ENCODE peak calls at places on chromosome 22, in nine cellular contexts. C is transverse colon, X is GM12878, V is H1, B is HCT116, K is spleen, O is sigmoid colon, F is upper lobe of left lung, T is stomach. Z is an unnamed sample.

GRCh38 chr22:17547995-17548755 is 15.1 kb upstream of the SLC25A18 start:
- DNase-seq in C (no peak), V (no peak), O (no peak), K (no peak), X (no peak), F (no peak), T (no peak), B (no peak), Z (no peak)

GRCh38 chr22:26004477-26004876 is 164.8 kb upstream of the SEZ6L start:
- DNase-seq in O (no peak), X (no peak), F (no peak), K (no peak), B (no peak), C (no peak), T (no peak), V (no peak), Z (no peak)

GRCh38 chr22:48685767-48686166 is 1141.9 kb downstream of the BRD1 start:
- DNase-seq in X (no peak), T (no peak), K (no peak), C (no peak), O (no peak), V (no peak), F (no peak), B (no peak), Z (no peak)

GRCh38 chr22:38098410-38099249 is 11.9 kb downstream of the BAIAP2L2 start:
- DNase-seq in O (no peak), B (no peak), X (no peak), V (no peak), T (no peak), F (no peak), C (no peak), K (no peak), Z (no peak)

GRCh38 chr22:30968015-30968923 is at the start of gene MORC2:
- DNase-seq in C (peak; percentile 75), B (no peak), T (peak; percentile 63), K (no peak), X (no peak), V (no peak), O (peak; percentile 84), F (peak; percentile 70), Z (peak; percentile 89)

GRCh38 chr22:23184764-23185113 is 4.4 kb downstream of the BCR start:
- DNase-seq in T (no peak), V (no peak), K (no peak), F (no peak), B (no peak), C (no peak), O (no peak), X (no peak), Z (no peak)

GRCh38 chr22:37186228-37186996 is 1.6 kb downstream of the C1QTNF6 start:
- DNase-seq in O (peak; percentile 43), X (peak; percentile 55), T (no peak), B (peak; percentile 97), F (no peak), V (no peak), K (peak; percentile 79), C (no peak), Z (no peak)

GRCh38 chr22:19805821-19806212 is 45.2 kb downstream of the TBX1 start:
- DNase-seq in T (no peak), K (peak; percentile 70), X (no peak), V (no peak), B (no peak), O (no peak), F (no peak), C (peak; percentile 4), Z (no peak)

DNA sequence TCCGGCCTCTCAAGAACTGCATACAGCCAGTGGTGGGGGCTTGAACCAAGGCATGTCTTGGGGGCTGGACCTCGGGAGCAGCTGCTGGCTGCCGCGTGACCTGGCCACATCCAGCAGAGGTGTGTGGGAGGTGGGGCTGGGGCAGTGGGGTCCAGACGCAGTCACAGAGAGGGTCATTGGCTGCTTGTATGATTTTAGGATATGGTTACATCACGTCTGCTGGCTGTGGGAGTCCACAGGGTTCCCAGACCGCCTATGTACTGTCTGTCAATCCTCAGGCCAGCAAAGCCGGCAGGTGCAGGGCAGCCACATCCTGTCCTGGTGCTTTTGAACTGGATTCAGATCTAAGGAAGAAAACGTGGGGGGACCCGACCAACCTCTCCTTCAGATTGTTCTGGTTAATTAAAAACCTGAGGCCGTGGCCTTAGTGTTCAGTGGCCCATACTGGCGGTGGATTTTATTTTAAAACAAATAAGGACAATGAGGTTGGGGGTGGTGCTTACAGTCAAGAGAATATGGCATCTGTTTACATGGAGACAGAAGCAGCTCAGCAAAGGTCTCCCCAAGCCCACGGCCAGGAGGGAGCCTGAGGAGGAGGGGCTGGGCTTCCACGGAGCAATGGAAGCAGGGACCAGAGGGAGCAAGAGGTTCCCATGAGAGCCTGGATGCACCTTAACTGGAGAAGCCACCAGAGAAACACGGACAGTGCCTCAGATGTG is 426.0 kb downstream of the TBC1D22A start:
- DNase-seq in B (no peak), F (peak; percentile 18), V (no peak), T (no peak), C (peak; percentile 2), O (peak; percentile 54), K (peak; percentile 41), X (no peak), Z (no peak)
- TF ChIP-seq POLR2AphosphoS5 in B (no peak), F (no peak), V (no peak), T (no peak), C (no peak), O (no peak), K (no peak), X (no peak), Z (no peak)

GRCh38 chr22:45832180-45832579 is 144.8 kb downstream of the WNT7B start:
- DNase-seq in K (no peak), T (no peak), F (no peak), B (no peak), X (no peak), O (no peak), C (no peak), V (no peak), Z (no peak)

GRCh38 chr22:45833613-45834012 is 143.3 kb downstream of the WNT7B start:
- DNase-seq in C (no peak), T (no peak), F (no peak), X (no peak), O (no peak), K (no peak), B (no peak), V (no peak), Z (no peak)

GRCh38 chr22:45831394-45831793 is 145.6 kb downstream of the WNT7B start:
- DNase-seq in O (no peak), K (no peak), T (no peak), B (peak; percentile 6), V (no peak), C (no peak), X (no peak), F (no peak), Z (no peak)

GRCh38 chr22:45834241-45834640 is 142.7 kb downstream of the WNT7B start:
- DNase-seq in C (no peak), F (no peak), X (no peak), O (no peak), V (no peak), K (no peak), B (no peak), T (no peak), Z (no peak)

GRCh38 chr22:45832959-45833580 is 143.9 kb downstream of the WNT7B start:
- DNase-seq in T (no peak), X (no peak), B (no peak), F (no peak), V (no peak), C (no peak), K (no peak), O (no peak), Z (no peak)
- H3K27ac ChIP-seq in T (no peak overlapping the region), X (no peak overlapping the region), B (no peak overlapping the region), F (no peak overlapping the region), V (no peak overlapping the region), C (no peak overlapping the region), K (no peak overlapping the region), O (no peak overlapping the region), Z (peak overlapping the region; percentile 10)

GRCh38 chr22:39458443-39459083 is 1.8 kb downstream of the MGAT3 start:
- DNase-seq in F (no peak), K (peak; percentile 69), O (no peak), V (no peak), T (no peak), B (no peak), C (no peak), X (no peak), Z (no peak)

GRCh38 chr22:39459681-39460080 is 2.9 kb downstream of the MGAT3 start:
- DNase-seq in C (no peak), F (no peak), X (no peak), B (no peak), T (no peak), K (peak; percentile 50), O (no peak), V (no peak), Z (no peak)

GRCh38 chr22:39456262-39457046 is at the start of gene MGAT3:
- DNase-seq in K (peak; percentile 73), F (no peak), O (no peak), X (no peak), B (no peak), V (no peak), T (no peak), C (no peak), Z (no peak)

GRCh38 chr22:39457546-39458442 is 982 bp downstream of the MGAT3 start:
- DNase-seq in X (no peak), C (no peak), T (no peak), V (no peak), B (no peak), F (no peak), K (peak; percentile 77), O (no peak), Z (no peak)

DNA sequence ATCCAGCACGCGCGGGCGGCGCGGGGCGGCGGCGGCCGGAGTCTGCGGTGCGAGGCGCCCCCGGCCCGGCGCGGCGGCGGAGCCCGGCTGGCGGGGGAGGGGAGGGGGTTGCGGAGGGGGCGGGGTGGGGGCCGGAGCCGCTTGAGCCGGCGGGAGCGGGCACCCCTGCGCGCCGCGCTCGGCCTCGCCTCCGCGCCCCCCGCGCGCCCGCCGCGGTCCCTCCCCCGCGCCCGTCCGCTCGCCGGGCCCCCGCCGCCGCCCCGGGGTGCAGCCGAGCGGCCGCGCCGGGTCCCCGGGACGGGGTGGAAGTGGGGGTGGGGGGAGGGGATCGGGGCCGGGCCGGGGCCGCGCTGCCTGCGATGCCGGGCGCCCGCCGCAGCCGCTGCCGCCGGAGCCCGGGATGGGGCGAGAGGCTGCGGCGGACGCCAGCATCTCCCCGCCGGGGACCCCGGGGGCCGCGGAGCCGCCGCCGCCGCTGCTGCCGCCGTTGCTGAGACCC is 284 bp downstream of the MGAT3 start:
- DNase-seq in C (no peak), K (peak; percentile 69), B (no peak), O (no peak), X (no peak), F (no peak), V (no peak), T (no peak), Z (no peak)
- H3K4me3 ChIP-seq in C (peak overlapping the region; percentile 13), K (peak overlapping the region; percentile 27), B (no peak overlapping the region), O (no peak overlapping the region), X (peak overlapping the region; percentile 86), F (peak overlapping the region; percentile 57), V (peak overlapping the region; percentile 89), T (peak overlapping the region; percentile 57), Z (peak overlapping the region; percentile 44)

GRCh38 chr22:33781396-33781795 is 138.9 kb downstream of the LARGE1 start:
- DNase-seq in V (no peak), F (no peak), O (no peak), B (no peak), K (no peak), C (no peak), X (no peak), T (no peak), Z (no peak)
- TF ChIP-seq POLR2AphosphoS5 in V (no peak), F (no peak), O (no peak), B (no peak), K (no peak), C (peak; percentile 12), X (no peak), T (peak; percentile 13), Z (no peak)